ENCODE peak calls at places on chromosomes 7 and 10, in seven cellular contexts. One of them, this sample, is unnamed.
A peak's percentile ranks its signal among the peaks of the same experiment; 100 is the strongest.

GRCh38 chr10:22339761-22340361 is 5.4 kb upstream of the SPAG6 start:
- DNase-seq in A549: no peak
- DNase-seq in psoas muscle: no peak
- DNase-seq in astrocyte: no peak
- DNase-seq in neuronal stem cell: peak; percentile 18
- DNase-seq in breast epithelium: no peak
- DNase-seq in lower lobe of right lung: no peak
- DNase-seq in this sample: no peak

GRCh38 chr7:137978464-137979237 is 23.2 kb downstream of the CREB3L2 start:
- DNase-seq in A549: peak; percentile 81
- DNase-seq in psoas muscle: peak; percentile 76
- DNase-seq in astrocyte: peak; percentile 99
- DNase-seq in neuronal stem cell: no peak
- DNase-seq in breast epithelium: no peak
- DNase-seq in lower lobe of right lung: no peak
- DNase-seq in this sample: no peak

GRCh38 chr10:97498841-97499560 is at the start of gene UBTD1:
- DNase-seq in A549: peak; percentile 13
- DNase-seq in psoas muscle: peak; percentile 63
- DNase-seq in astrocyte: peak; percentile 34
- DNase-seq in neuronal stem cell: peak; percentile 49
- DNase-seq in breast epithelium: peak; percentile 62
- DNase-seq in lower lobe of right lung: peak; percentile 77
- DNase-seq in this sample: peak; percentile 43

GRCh38 chr7:371119-371778 is 81.3 kb downstream of the FOXL3 start:
- DNase-seq in A549: peak; percentile 20
- DNase-seq in psoas muscle: no peak
- DNase-seq in astrocyte: no peak
- DNase-seq in neuronal stem cell: no peak
- DNase-seq in breast epithelium: peak; percentile 38
- DNase-seq in lower lobe of right lung: no peak
- DNase-seq in this sample: no peak

GRCh38 chr10:126253613-126254002 is 134.7 kb downstream of the ADAM12 start:
- DNase-seq in A549: no peak
- DNase-seq in psoas muscle: no peak
- DNase-seq in astrocyte: no peak
- DNase-seq in neuronal stem cell: no peak
- DNase-seq in breast epithelium: no peak
- DNase-seq in lower lobe of right lung: no peak
- DNase-seq in this sample: no peak

GRCh38 chr7:149459540-149460433 is 1.1 kb downstream of the ZNF777 start:
- DNase-seq in A549: no peak
- DNase-seq in psoas muscle: no peak
- DNase-seq in astrocyte: no peak
- DNase-seq in neuronal stem cell: peak; percentile 8
- DNase-seq in breast epithelium: no peak
- DNase-seq in lower lobe of right lung: no peak
- DNase-seq in this sample: no peak

GRCh38 chr10:44853148-44853734 is 57.9 kb upstream of the TMEM72 start:
- DNase-seq in A549: no peak
- DNase-seq in psoas muscle: no peak
- DNase-seq in astrocyte: no peak
- DNase-seq in neuronal stem cell: no peak
- DNase-seq in breast epithelium: no peak
- DNase-seq in lower lobe of right lung: no peak
- DNase-seq in this sample: no peak

GRCh38 chr7:75650671-75651070 is 88.1 kb downstream of the HIP1 start:
- DNase-seq in A549: no peak
- DNase-seq in psoas muscle: peak; percentile 34
- DNase-seq in astrocyte: no peak
- DNase-seq in neuronal stem cell: no peak
- DNase-seq in breast epithelium: no peak
- DNase-seq in lower lobe of right lung: peak; percentile 56
- DNase-seq in this sample: no peak

GRCh38 chr10:103395754-103396066 is 565 bp downstream of the ATP5MK start:
- DNase-seq in A549: peak; percentile 11
- DNase-seq in psoas muscle: no peak
- DNase-seq in astrocyte: peak; percentile 5
- DNase-seq in neuronal stem cell: peak; percentile 2
- DNase-seq in breast epithelium: no peak
- DNase-seq in lower lobe of right lung: no peak
- DNase-seq in this sample: no peak

GRCh38 chr7:134988161-134988560 is 1.9 kb downstream of the AGBL3 start:
- DNase-seq in A549: no peak
- DNase-seq in psoas muscle: no peak
- DNase-seq in astrocyte: no peak
- DNase-seq in neuronal stem cell: no peak
- DNase-seq in breast epithelium: no peak
- DNase-seq in lower lobe of right lung: no peak
- DNase-seq in this sample: no peak

GRCh38 chr10:97095701-97096300 is 90.0 kb downstream of the SLIT1 start:
- DNase-seq in A549: no peak
- DNase-seq in psoas muscle: no peak
- DNase-seq in astrocyte: no peak
- DNase-seq in neuronal stem cell: no peak
- DNase-seq in breast epithelium: no peak
- DNase-seq in lower lobe of right lung: no peak
- DNase-seq in this sample: no peak

GRCh38 chr7:155644971-155645509 is 579 bp downstream of the RBM33 start:
- DNase-seq in A549: peak; percentile 57
- DNase-seq in psoas muscle: peak; percentile 22
- DNase-seq in astrocyte: peak; percentile 1
- DNase-seq in neuronal stem cell: peak; percentile 24
- DNase-seq in breast epithelium: no peak
- DNase-seq in lower lobe of right lung: peak; percentile 59
- DNase-seq in this sample: no peak

GRCh38 chr7:30446266-30446665 is 32.3 kb downstream of the NOD1 start:
- DNase-seq in A549: no peak
- DNase-seq in psoas muscle: no peak
- DNase-seq in astrocyte: no peak
- DNase-seq in neuronal stem cell: no peak
- DNase-seq in breast epithelium: no peak
- DNase-seq in lower lobe of right lung: no peak
- DNase-seq in this sample: no peak

GRCh38 chr7:116210345-116211005 is at the start of gene TES:
- DNase-seq in A549: peak; percentile 83
- DNase-seq in psoas muscle: peak; percentile 48
- DNase-seq in astrocyte: no peak
- DNase-seq in neuronal stem cell: peak; percentile 54
- DNase-seq in breast epithelium: peak; percentile 74
- DNase-seq in lower lobe of right lung: peak; percentile 87
- DNase-seq in this sample: peak; percentile 47

GRCh38 chr10:71127773-71128172 is 84.6 kb upstream of the UNC5B start:
- DNase-seq in A549: no peak
- DNase-seq in psoas muscle: no peak
- DNase-seq in astrocyte: no peak
- DNase-seq in neuronal stem cell: no peak
- DNase-seq in breast epithelium: no peak
- DNase-seq in lower lobe of right lung: no peak
- DNase-seq in this sample: no peak

GRCh38 chr7:44945479-44945878 is 33.3 kb downstream of the MYO1G start:
- DNase-seq in A549: no peak
- DNase-seq in psoas muscle: no peak
- DNase-seq in astrocyte: no peak
- DNase-seq in neuronal stem cell: no peak
- DNase-seq in breast epithelium: no peak
- DNase-seq in lower lobe of right lung: no peak
- DNase-seq in this sample: no peak

DNA sequence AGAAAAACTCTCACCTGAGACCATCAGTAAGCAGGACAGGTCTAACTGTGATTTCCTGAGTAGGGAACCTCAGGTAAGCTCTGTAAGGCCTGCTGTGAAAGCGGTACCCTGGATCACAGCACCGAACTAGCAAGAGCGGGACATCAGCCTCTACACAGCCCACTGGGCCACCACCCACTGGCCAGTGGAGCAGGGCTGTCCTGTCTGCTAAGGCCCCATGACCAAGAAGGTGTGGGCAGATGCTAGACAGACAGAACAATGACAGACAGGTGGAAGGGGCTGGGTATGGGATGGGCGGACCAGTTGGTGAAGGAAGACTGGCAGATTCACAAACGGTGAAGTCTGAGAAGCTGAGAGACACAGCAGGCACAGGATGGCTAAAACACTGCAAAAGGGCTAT is 79.4 kb upstream of the DDC start:
- DNase-seq in A549: no peak
- DNase-seq in psoas muscle: no peak
- DNase-seq in astrocyte: no peak
- DNase-seq in neuronal stem cell: no peak
- DNase-seq in breast epithelium: no peak
- DNase-seq in lower lobe of right lung: no peak
- DNase-seq in this sample: no peak
- H3K27ac ChIP-seq in A549: no peak overlapping the region
- H3K27ac ChIP-seq in psoas muscle: peak overlapping the region; percentile 76
- H3K27ac ChIP-seq in astrocyte: no peak overlapping the region
- H3K27ac ChIP-seq in neuronal stem cell: no peak overlapping the region
- H3K27ac ChIP-seq in breast epithelium: no peak overlapping the region
- H3K27ac ChIP-seq in lower lobe of right lung: no peak overlapping the region
- H3K27ac ChIP-seq in this sample: no peak overlapping the region

DNA sequence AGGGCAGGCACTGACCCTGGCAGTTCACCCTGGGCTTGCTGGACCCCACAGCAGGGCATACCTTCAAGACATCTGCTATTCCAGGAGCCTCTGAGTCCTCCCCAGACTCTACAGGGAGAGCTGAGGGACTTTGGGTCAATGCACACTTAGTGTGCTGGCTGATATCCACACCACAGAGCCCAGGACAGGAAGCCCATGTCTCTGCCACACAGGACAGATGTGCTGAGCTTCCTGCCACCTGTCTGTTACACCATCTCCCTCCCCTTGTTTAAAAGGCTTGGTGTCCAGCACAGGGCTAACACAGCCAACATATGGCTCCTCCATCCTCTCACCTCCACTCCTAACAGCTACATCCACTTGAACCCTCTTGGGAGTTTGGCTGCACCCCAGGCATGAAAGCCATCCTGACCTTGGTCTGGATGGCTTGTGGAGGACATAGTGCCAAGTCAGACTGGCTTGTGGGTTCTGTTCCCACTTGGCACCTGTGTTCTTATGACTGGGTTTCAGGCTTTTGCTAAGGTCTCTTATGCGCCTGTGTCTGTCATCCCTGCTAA is 529.8 kb downstream of the GALNT17 start:
- DNase-seq in A549: no peak
- DNase-seq in psoas muscle: no peak
- DNase-seq in astrocyte: no peak
- DNase-seq in neuronal stem cell: no peak
- DNase-seq in breast epithelium: no peak
- DNase-seq in lower lobe of right lung: no peak
- DNase-seq in this sample: no peak
- H3K9me3 ChIP-seq in A549: no peaks in the 10 kb centered on the region
- H3K9me3 ChIP-seq in psoas muscle: no peaks in the 10 kb centered on the region
- H3K9me3 ChIP-seq in astrocyte: no peaks in the 10 kb centered on the region
- H3K9me3 ChIP-seq in neuronal stem cell: peaks cover 17% of the 10 kb centered on the region
- H3K9me3 ChIP-seq in breast epithelium: peaks cover 15% of the 10 kb centered on the region
- H3K9me3 ChIP-seq in lower lobe of right lung: no peaks in the 10 kb centered on the region
- H3K9me3 ChIP-seq in this sample: no peaks in the 10 kb centered on the region

GRCh38 chr7:130920122-130920521 is 186.1 kb upstream of the KLF14 start:
- DNase-seq in A549: no peak
- DNase-seq in psoas muscle: no peak
- DNase-seq in astrocyte: no peak
- DNase-seq in neuronal stem cell: no peak
- DNase-seq in breast epithelium: no peak
- DNase-seq in lower lobe of right lung: no peak
- DNase-seq in this sample: no peak

GRCh38 chr7:130921391-130922180 is 187.6 kb upstream of the KLF14 start:
- DNase-seq in A549: no peak
- DNase-seq in psoas muscle: peak; percentile 69
- DNase-seq in astrocyte: peak; percentile 97
- DNase-seq in neuronal stem cell: peak; percentile 82
- DNase-seq in breast epithelium: no peak
- DNase-seq in lower lobe of right lung: no peak
- DNase-seq in this sample: no peak

GRCh38 chr7:130925136-130925794 is 191.3 kb upstream of the KLF14 start:
- DNase-seq in A549: peak; percentile 83
- DNase-seq in psoas muscle: no peak
- DNase-seq in astrocyte: no peak
- DNase-seq in neuronal stem cell: no peak
- DNase-seq in breast epithelium: no peak
- DNase-seq in lower lobe of right lung: no peak
- DNase-seq in this sample: no peak

GRCh38 chr7:130923930-130924329 is 189.9 kb upstream of the KLF14 start:
- DNase-seq in A549: no peak
- DNase-seq in psoas muscle: no peak
- DNase-seq in astrocyte: no peak
- DNase-seq in neuronal stem cell: no peak
- DNase-seq in breast epithelium: no peak
- DNase-seq in lower lobe of right lung: no peak
- DNase-seq in this sample: no peak

GRCh38 chr7:130922206-130923112 is 188.5 kb upstream of the KLF14 start:
- DNase-seq in A549: no peak
- DNase-seq in psoas muscle: no peak
- DNase-seq in astrocyte: no peak
- DNase-seq in neuronal stem cell: no peak
- DNase-seq in breast epithelium: no peak
- DNase-seq in lower lobe of right lung: no peak
- DNase-seq in this sample: no peak
- H3K27ac ChIP-seq in A549: peak overlapping the region; percentile 89
- H3K27ac ChIP-seq in psoas muscle: peak overlapping the region; percentile 94
- H3K27ac ChIP-seq in astrocyte: peak overlapping the region; percentile 95
- H3K27ac ChIP-seq in neuronal stem cell: peak overlapping the region; percentile 81
- H3K27ac ChIP-seq in breast epithelium: peak overlapping the region; percentile 89
- H3K27ac ChIP-seq in lower lobe of right lung: peak overlapping the region; percentile 78
- H3K27ac ChIP-seq in this sample: no peak overlapping the region

GRCh38 chr7:69177326-69177897 is 420.9 kb upstream of the AUTS2 start:
- DNase-seq in A549: no peak
- DNase-seq in psoas muscle: no peak
- DNase-seq in astrocyte: peak; percentile 20
- DNase-seq in neuronal stem cell: no peak
- DNase-seq in breast epithelium: no peak
- DNase-seq in lower lobe of right lung: no peak
- DNase-seq in this sample: no peak
- H3K9me3 ChIP-seq in A549: no peaks in the 10 kb centered on the region
- H3K9me3 ChIP-seq in psoas muscle: no peaks in the 10 kb centered on the region
- H3K9me3 ChIP-seq in astrocyte: no peaks in the 10 kb centered on the region
- H3K9me3 ChIP-seq in neuronal stem cell: no peaks in the 10 kb centered on the region
- H3K9me3 ChIP-seq in breast epithelium: no peaks in the 10 kb centered on the region
- H3K9me3 ChIP-seq in lower lobe of right lung: no peaks in the 10 kb centered on the region
- H3K9me3 ChIP-seq in this sample: no peaks in the 10 kb centered on the region

DNA sequence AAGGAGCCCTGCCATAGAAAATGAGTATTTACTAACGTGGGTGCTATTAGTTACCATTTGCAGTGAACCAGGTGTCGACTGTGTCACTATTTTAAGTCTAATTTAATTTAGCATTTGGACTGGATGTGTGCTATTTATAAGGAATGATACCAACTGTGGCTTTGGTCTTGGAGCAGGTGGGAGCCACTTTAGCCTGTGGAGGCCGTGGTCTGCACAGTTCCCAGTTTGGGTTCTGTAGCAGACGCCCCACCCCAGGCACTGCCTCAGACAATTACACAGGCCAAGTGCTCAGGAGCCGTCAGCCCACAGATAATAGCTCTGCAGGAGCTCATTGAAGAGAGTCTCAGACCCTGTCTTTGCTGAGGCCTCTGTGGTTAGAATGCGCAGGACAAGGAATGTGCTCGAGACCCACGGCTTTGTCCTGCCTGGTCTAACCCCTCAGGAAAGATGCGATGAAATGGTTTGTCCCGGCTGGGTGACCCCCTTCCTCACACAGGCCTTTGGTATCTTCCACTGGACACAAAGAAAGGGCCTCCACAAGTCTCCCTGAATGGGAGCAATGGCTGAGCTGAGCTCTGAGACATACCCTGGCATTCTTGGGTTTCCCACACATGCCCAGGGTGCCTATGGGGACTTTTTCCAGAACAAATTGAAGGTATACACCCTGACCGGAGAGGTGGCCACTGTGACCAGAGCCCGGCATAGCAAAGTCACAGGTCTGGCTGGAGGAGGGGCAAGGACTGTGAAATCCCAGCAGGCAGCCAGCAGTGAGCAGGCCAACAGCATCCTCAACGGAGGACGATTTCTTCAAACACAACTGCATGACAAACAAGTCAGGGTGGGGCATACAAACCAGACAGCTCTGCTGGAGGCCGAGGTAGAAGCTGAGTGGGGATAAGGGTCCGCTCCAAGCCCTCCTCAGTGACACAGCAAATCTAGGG is 251.2 kb downstream of the ARHGAP12 start:
- DNase-seq in A549: no peak
- DNase-seq in psoas muscle: no peak
- DNase-seq in astrocyte: no peak
- DNase-seq in neuronal stem cell: peak; percentile 96
- DNase-seq in breast epithelium: no peak
- DNase-seq in lower lobe of right lung: no peak
- DNase-seq in this sample: no peak
- H3K27ac ChIP-seq in A549: no peak overlapping the region
- H3K27ac ChIP-seq in psoas muscle: peak overlapping the region; percentile 62
- H3K27ac ChIP-seq in astrocyte: no peak overlapping the region
- H3K27ac ChIP-seq in neuronal stem cell: peak overlapping the region; percentile 77
- H3K27ac ChIP-seq in breast epithelium: peak overlapping the region; percentile 61
- H3K27ac ChIP-seq in lower lobe of right lung: peak overlapping the region; percentile 31
- H3K27ac ChIP-seq in this sample: no peak overlapping the region